ENCODE peak calls at places on chromosomes 2 and 18, in ten cellular contexts. X, W, Q, Z, T, G, B, U, L and A are unnamed samples.

GRCh38 chr2:136117909-136118818 is at the start of gene CXCR4:
- DNase-seq in X (peak), W (peak), Q (peak), Z (peak), T (peak), G (no peak), B (peak), U (peak), L (peak), A (peak)

GRCh38 chr2:240156026-240156390 is 15.6 kb upstream of the OTOS start:
- DNase-seq in X (no peak), W (no peak), Q (no peak), Z (no peak), T (no peak), G (no peak), B (no peak), U (no peak), L (no peak), A (no peak)

GRCh38 chr2:180115675-180116074 is 108.6 kb upstream of the CWC22 start:
- DNase-seq in X (no peak), W (no peak), Q (no peak), Z (no peak), T (no peak), G (no peak), B (no peak), U (peak), L (no peak), A (no peak)

GRCh38 chr2:236745420-236746210 is 176.0 kb downstream of the ACKR3 start:
- DNase-seq in X (no peak), W (no peak), Q (no peak), Z (no peak), T (no peak), G (peak), B (no peak), U (peak), L (no peak), A (no peak)

GRCh38 chr2:237705225-237705524 is 77.8 kb downstream of the LRRFIP1 start:
- DNase-seq in X (no peak), W (no peak), Q (no peak), Z (no peak), T (no peak), G (peak), B (no peak), U (no peak), L (no peak), A (no peak)

GRCh38 chr2:11698009-11698922 is 28.3 kb upstream of the NTSR2 start:
- DNase-seq in X (no peak), W (peak), Q (no peak), Z (no peak), T (no peak), G (no peak), B (no peak), U (peak), L (no peak), A (no peak)

GRCh38 chr18:6057604-6058003 is 162.3 kb upstream of the TMEM200C start:
- DNase-seq in X (no peak), W (no peak), Q (no peak), Z (no peak), T (no peak), G (peak), B (no peak), U (peak), L (no peak), A (no peak)

GRCh38 chr2:20509766-20510490 is 63.1 kb downstream of the RHOB start:
- DNase-seq in X (no peak), W (peak), Q (peak), Z (no peak), T (no peak), G (peak), B (no peak), U (peak), L (no peak), A (no peak)

GRCh38 chr2:126614529-126615279 is 41.3 kb upstream of the GYPC start:
- DNase-seq in X (no peak), W (no peak), Q (no peak), Z (no peak), T (no peak), G (peak), B (no peak), U (peak), L (no peak), A (no peak)